ENCODE peak calls at places on chromosome 9, in five cellular contexts. One of them, this sample, is unnamed.

GRCh38 chr9:72431036-72431435 is 66.0 kb upstream of the ZFAND5 start:
- DNase-seq in activated CD4-positive, alpha-beta T cell treated with anti-CD3 and anti-CD28 coated beads, Interleukin-2, amount 50 U/mL, for 1 hour: no peak
- DNase-seq in stimulated activated CD8-positive, alpha-beta memory T cell treated with anti-CD3 and anti-CD28 coated beads, Interleukin-4, amount 100 ng/mL, for 24 hours: no peak
- DNase-seq in SK-MEL-5: no peak
- DNase-seq in amniotic stem cell: no peak
- DNase-seq in this sample: no peak

GRCh38 chr9:21252727-21253547 is 13.1 kb upstream of the IFNA14 start:
- DNase-seq in amniotic stem cell: no peak
- DNase-seq in activated CD4-positive, alpha-beta T cell treated with anti-CD3 and anti-CD28 coated beads, Interleukin-2, amount 50 U/mL, for 1 hour: no peak
- DNase-seq in stimulated activated CD8-positive, alpha-beta memory T cell treated with anti-CD3 and anti-CD28 coated beads, Interleukin-4, amount 100 ng/mL, for 24 hours: no peak
- DNase-seq in SK-MEL-5: peak; percentile 45
- DNase-seq in this sample: peak; percentile 22

GRCh38 chr9:38133595-38133994 is 64.6 kb upstream of the SHB start:
- DNase-seq in activated CD4-positive, alpha-beta T cell treated with anti-CD3 and anti-CD28 coated beads, Interleukin-2, amount 50 U/mL, for 1 hour: no peak
- DNase-seq in stimulated activated CD8-positive, alpha-beta memory T cell treated with anti-CD3 and anti-CD28 coated beads, Interleukin-4, amount 100 ng/mL, for 24 hours: no peak
- DNase-seq in amniotic stem cell: no peak
- DNase-seq in SK-MEL-5: no peak
- DNase-seq in this sample: no peak

GRCh38 chr9:133605446-133605845 is 3.7 kb downstream of the FAM163B start:
- DNase-seq in activated CD4-positive, alpha-beta T cell treated with anti-CD3 and anti-CD28 coated beads, Interleukin-2, amount 50 U/mL, for 1 hour: no peak
- DNase-seq in amniotic stem cell: no peak
- DNase-seq in SK-MEL-5: no peak
- DNase-seq in stimulated activated CD8-positive, alpha-beta memory T cell treated with anti-CD3 and anti-CD28 coated beads, Interleukin-4, amount 100 ng/mL, for 24 hours: no peak
- DNase-seq in this sample: no peak

GRCh38 chr9:137724114-137724445 is 105.3 kb downstream of the EHMT1 start:
- DNase-seq in amniotic stem cell: no peak
- DNase-seq in SK-MEL-5: no peak
- DNase-seq in activated CD4-positive, alpha-beta T cell treated with anti-CD3 and anti-CD28 coated beads, Interleukin-2, amount 50 U/mL, for 1 hour: no peak
- DNase-seq in stimulated activated CD8-positive, alpha-beta memory T cell treated with anti-CD3 and anti-CD28 coated beads, Interleukin-4, amount 100 ng/mL, for 24 hours: no peak
- DNase-seq in this sample: no peak

GRCh38 chr9:104815851-104816565 is 52.1 kb downstream of the NIPSNAP3B start:
- DNase-seq in amniotic stem cell: no peak
- DNase-seq in activated CD4-positive, alpha-beta T cell treated with anti-CD3 and anti-CD28 coated beads, Interleukin-2, amount 50 U/mL, for 1 hour: no peak
- DNase-seq in stimulated activated CD8-positive, alpha-beta memory T cell treated with anti-CD3 and anti-CD28 coated beads, Interleukin-4, amount 100 ng/mL, for 24 hours: no peak
- DNase-seq in SK-MEL-5: no peak
- DNase-seq in this sample: no peak

GRCh38 chr9:17613723-17614122 is 34.9 kb downstream of the SH3GL2 start:
- DNase-seq in SK-MEL-5: peak; percentile 4
- DNase-seq in activated CD4-positive, alpha-beta T cell treated with anti-CD3 and anti-CD28 coated beads, Interleukin-2, amount 50 U/mL, for 1 hour: no peak
- DNase-seq in amniotic stem cell: peak; percentile 69
- DNase-seq in stimulated activated CD8-positive, alpha-beta memory T cell treated with anti-CD3 and anti-CD28 coated beads, Interleukin-4, amount 100 ng/mL, for 24 hours: no peak
- DNase-seq in this sample: no peak

GRCh38 chr9:89425921-89426388 is 72.0 kb downstream of the SEMA4D start:
- DNase-seq in amniotic stem cell: no peak
- DNase-seq in stimulated activated CD8-positive, alpha-beta memory T cell treated with anti-CD3 and anti-CD28 coated beads, Interleukin-4, amount 100 ng/mL, for 24 hours: no peak
- DNase-seq in activated CD4-positive, alpha-beta T cell treated with anti-CD3 and anti-CD28 coated beads, Interleukin-2, amount 50 U/mL, for 1 hour: no peak
- DNase-seq in SK-MEL-5: no peak
- DNase-seq in this sample: no peak

GRCh38 chr9:127118597-127119318 is 3.7 kb downstream of the ANGPTL2 start:
- DNase-seq in activated CD4-positive, alpha-beta T cell treated with anti-CD3 and anti-CD28 coated beads, Interleukin-2, amount 50 U/mL, for 1 hour: no peak
- DNase-seq in SK-MEL-5: no peak
- DNase-seq in amniotic stem cell: no peak
- DNase-seq in stimulated activated CD8-positive, alpha-beta memory T cell treated with anti-CD3 and anti-CD28 coated beads, Interleukin-4, amount 100 ng/mL, for 24 hours: no peak
- DNase-seq in this sample: no peak

GRCh38 chr9:89046832-89047231 is 55.6 kb downstream of the S1PR3 start:
- DNase-seq in stimulated activated CD8-positive, alpha-beta memory T cell treated with anti-CD3 and anti-CD28 coated beads, Interleukin-4, amount 100 ng/mL, for 24 hours: no peak
- DNase-seq in activated CD4-positive, alpha-beta T cell treated with anti-CD3 and anti-CD28 coated beads, Interleukin-2, amount 50 U/mL, for 1 hour: no peak
- DNase-seq in amniotic stem cell: peak; percentile 10
- DNase-seq in SK-MEL-5: no peak
- DNase-seq in this sample: no peak

GRCh38 chr9:76688471-76689238 is 75.6 kb upstream of the PCA3 start:
- DNase-seq in SK-MEL-5: no peak
- DNase-seq in amniotic stem cell: no peak
- DNase-seq in stimulated activated CD8-positive, alpha-beta memory T cell treated with anti-CD3 and anti-CD28 coated beads, Interleukin-4, amount 100 ng/mL, for 24 hours: no peak
- DNase-seq in activated CD4-positive, alpha-beta T cell treated with anti-CD3 and anti-CD28 coated beads, Interleukin-2, amount 50 U/mL, for 1 hour: no peak
- DNase-seq in this sample: no peak

GRCh38 chr9:19049872-19050636 is 827 bp downstream of the RRAGA start:
- DNase-seq in activated CD4-positive, alpha-beta T cell treated with anti-CD3 and anti-CD28 coated beads, Interleukin-2, amount 50 U/mL, for 1 hour: no peak
- DNase-seq in stimulated activated CD8-positive, alpha-beta memory T cell treated with anti-CD3 and anti-CD28 coated beads, Interleukin-4, amount 100 ng/mL, for 24 hours: no peak
- DNase-seq in amniotic stem cell: no peak
- DNase-seq in SK-MEL-5: no peak
- DNase-seq in this sample: peak; percentile 21

GRCh38 chr9:36592801-36593583 is 20.3 kb downstream of the MELK start:
- DNase-seq in amniotic stem cell: no peak
- DNase-seq in stimulated activated CD8-positive, alpha-beta memory T cell treated with anti-CD3 and anti-CD28 coated beads, Interleukin-4, amount 100 ng/mL, for 24 hours: no peak
- DNase-seq in SK-MEL-5: no peak
- DNase-seq in activated CD4-positive, alpha-beta T cell treated with anti-CD3 and anti-CD28 coated beads, Interleukin-2, amount 50 U/mL, for 1 hour: no peak
- DNase-seq in this sample: no peak

GRCh38 chr9:113985968-113986585 is 92.0 kb downstream of the AMBP start:
- DNase-seq in SK-MEL-5: no peak
- DNase-seq in stimulated activated CD8-positive, alpha-beta memory T cell treated with anti-CD3 and anti-CD28 coated beads, Interleukin-4, amount 100 ng/mL, for 24 hours: no peak
- DNase-seq in activated CD4-positive, alpha-beta T cell treated with anti-CD3 and anti-CD28 coated beads, Interleukin-2, amount 50 U/mL, for 1 hour: no peak
- DNase-seq in amniotic stem cell: no peak
- DNase-seq in this sample: no peak

GRCh38 chr9:101543098-101543735 is 9.6 kb downstream of the RNF20 start:
- DNase-seq in amniotic stem cell: no peak
- DNase-seq in activated CD4-positive, alpha-beta T cell treated with anti-CD3 and anti-CD28 coated beads, Interleukin-2, amount 50 U/mL, for 1 hour: no peak
- DNase-seq in stimulated activated CD8-positive, alpha-beta memory T cell treated with anti-CD3 and anti-CD28 coated beads, Interleukin-4, amount 100 ng/mL, for 24 hours: no peak
- DNase-seq in SK-MEL-5: no peak
- DNase-seq in this sample: no peak

GRCh38 chr9:121620777-121621437 is 30.5 kb upstream of the DAB2IP start:
- DNase-seq in stimulated activated CD8-positive, alpha-beta memory T cell treated with anti-CD3 and anti-CD28 coated beads, Interleukin-4, amount 100 ng/mL, for 24 hours: no peak
- DNase-seq in activated CD4-positive, alpha-beta T cell treated with anti-CD3 and anti-CD28 coated beads, Interleukin-2, amount 50 U/mL, for 1 hour: no peak
- DNase-seq in SK-MEL-5: peak; percentile 67
- DNase-seq in amniotic stem cell: no peak
- DNase-seq in this sample: no peak

GRCh38 chr9:101966706-101967105 is 228.3 kb upstream of the GRIN3A start:
- DNase-seq in activated CD4-positive, alpha-beta T cell treated with anti-CD3 and anti-CD28 coated beads, Interleukin-2, amount 50 U/mL, for 1 hour: no peak
- DNase-seq in SK-MEL-5: no peak
- DNase-seq in amniotic stem cell: no peak
- DNase-seq in stimulated activated CD8-positive, alpha-beta memory T cell treated with anti-CD3 and anti-CD28 coated beads, Interleukin-4, amount 100 ng/mL, for 24 hours: no peak
- DNase-seq in this sample: no peak

GRCh38 chr9:108672475-108673065 is 183.2 kb downstream of the ACTL7B start:
- DNase-seq in activated CD4-positive, alpha-beta T cell treated with anti-CD3 and anti-CD28 coated beads, Interleukin-2, amount 50 U/mL, for 1 hour: no peak
- DNase-seq in amniotic stem cell: no peak
- DNase-seq in stimulated activated CD8-positive, alpha-beta memory T cell treated with anti-CD3 and anti-CD28 coated beads, Interleukin-4, amount 100 ng/mL, for 24 hours: no peak
- DNase-seq in SK-MEL-5: no peak
- DNase-seq in this sample: no peak

GRCh38 chr9:37902804-37903580 is 935 bp downstream of the SLC25A51 start:
- DNase-seq in activated CD4-positive, alpha-beta T cell treated with anti-CD3 and anti-CD28 coated beads, Interleukin-2, amount 50 U/mL, for 1 hour: no peak
- DNase-seq in SK-MEL-5: no peak
- DNase-seq in stimulated activated CD8-positive, alpha-beta memory T cell treated with anti-CD3 and anti-CD28 coated beads, Interleukin-4, amount 100 ng/mL, for 24 hours: no peak
- DNase-seq in amniotic stem cell: no peak
- DNase-seq in this sample: no peak

GRCh38 chr9:83140061-83140460 is 77.1 kb upstream of the RASEF start:
- DNase-seq in amniotic stem cell: no peak
- DNase-seq in stimulated activated CD8-positive, alpha-beta memory T cell treated with anti-CD3 and anti-CD28 coated beads, Interleukin-4, amount 100 ng/mL, for 24 hours: no peak
- DNase-seq in activated CD4-positive, alpha-beta T cell treated with anti-CD3 and anti-CD28 coated beads, Interleukin-2, amount 50 U/mL, for 1 hour: no peak
- DNase-seq in SK-MEL-5: no peak
- DNase-seq in this sample: no peak

GRCh38 chr9:130465383-130466096 is 20.8 kb downstream of the ASS1 start:
- DNase-seq in activated CD4-positive, alpha-beta T cell treated with anti-CD3 and anti-CD28 coated beads, Interleukin-2, amount 50 U/mL, for 1 hour: no peak
- DNase-seq in amniotic stem cell: no peak
- DNase-seq in SK-MEL-5: no peak
- DNase-seq in stimulated activated CD8-positive, alpha-beta memory T cell treated with anti-CD3 and anti-CD28 coated beads, Interleukin-4, amount 100 ng/mL, for 24 hours: no peak
- DNase-seq in this sample: no peak

GRCh38 chr9:136289651-136290507 is 14.0 kb downstream of the CCDC187 start:
- DNase-seq in amniotic stem cell: no peak
- DNase-seq in stimulated activated CD8-positive, alpha-beta memory T cell treated with anti-CD3 and anti-CD28 coated beads, Interleukin-4, amount 100 ng/mL, for 24 hours: no peak
- DNase-seq in activated CD4-positive, alpha-beta T cell treated with anti-CD3 and anti-CD28 coated beads, Interleukin-2, amount 50 U/mL, for 1 hour: no peak
- DNase-seq in SK-MEL-5: no peak
- DNase-seq in this sample: no peak

GRCh38 chr9:115106642-115107041 is 11.3 kb downstream of the TNC start:
- DNase-seq in stimulated activated CD8-positive, alpha-beta memory T cell treated with anti-CD3 and anti-CD28 coated beads, Interleukin-4, amount 100 ng/mL, for 24 hours: no peak
- DNase-seq in SK-MEL-5: peak; percentile 46
- DNase-seq in amniotic stem cell: no peak
- DNase-seq in activated CD4-positive, alpha-beta T cell treated with anti-CD3 and anti-CD28 coated beads, Interleukin-2, amount 50 U/mL, for 1 hour: no peak
- DNase-seq in this sample: no peak

GRCh38 chr9:37471942-37472679 is 6.9 kb upstream of the ZBTB5 start:
- DNase-seq in SK-MEL-5: peak; percentile 87
- DNase-seq in stimulated activated CD8-positive, alpha-beta memory T cell treated with anti-CD3 and anti-CD28 coated beads, Interleukin-4, amount 100 ng/mL, for 24 hours: no peak
- DNase-seq in activated CD4-positive, alpha-beta T cell treated with anti-CD3 and anti-CD28 coated beads, Interleukin-2, amount 50 U/mL, for 1 hour: no peak
- DNase-seq in amniotic stem cell: peak; percentile 63
- DNase-seq in this sample: no peak

GRCh38 chr9:16656432-16657169 is 213.9 kb downstream of the BNC2 start:
- DNase-seq in amniotic stem cell: no peak
- DNase-seq in stimulated activated CD8-positive, alpha-beta memory T cell treated with anti-CD3 and anti-CD28 coated beads, Interleukin-4, amount 100 ng/mL, for 24 hours: no peak
- DNase-seq in SK-MEL-5: no peak
- DNase-seq in activated CD4-positive, alpha-beta T cell treated with anti-CD3 and anti-CD28 coated beads, Interleukin-2, amount 50 U/mL, for 1 hour: no peak
- DNase-seq in this sample: no peak

GRCh38 chr9:114757984-114758383 is 47.9 kb downstream of the TNFSF15 start:
- DNase-seq in amniotic stem cell: no peak
- DNase-seq in activated CD4-positive, alpha-beta T cell treated with anti-CD3 and anti-CD28 coated beads, Interleukin-2, amount 50 U/mL, for 1 hour: no peak
- DNase-seq in SK-MEL-5: no peak
- DNase-seq in stimulated activated CD8-positive, alpha-beta memory T cell treated with anti-CD3 and anti-CD28 coated beads, Interleukin-4, amount 100 ng/mL, for 24 hours: no peak
- DNase-seq in this sample: no peak

GRCh38 chr9:97910273-97910844 is 11.9 kb downstream of the TRMO start:
- DNase-seq in stimulated activated CD8-positive, alpha-beta memory T cell treated with anti-CD3 and anti-CD28 coated beads, Interleukin-4, amount 100 ng/mL, for 24 hours: no peak
- DNase-seq in activated CD4-positive, alpha-beta T cell treated with anti-CD3 and anti-CD28 coated beads, Interleukin-2, amount 50 U/mL, for 1 hour: no peak
- DNase-seq in amniotic stem cell: no peak
- DNase-seq in SK-MEL-5: no peak
- DNase-seq in this sample: no peak

GRCh38 chr9:100309992-100310391 is 42.8 kb downstream of the TEX10 start:
- DNase-seq in SK-MEL-5: no peak
- DNase-seq in amniotic stem cell: no peak
- DNase-seq in stimulated activated CD8-positive, alpha-beta memory T cell treated with anti-CD3 and anti-CD28 coated beads, Interleukin-4, amount 100 ng/mL, for 24 hours: no peak
- DNase-seq in activated CD4-positive, alpha-beta T cell treated with anti-CD3 and anti-CD28 coated beads, Interleukin-2, amount 50 U/mL, for 1 hour: no peak
- DNase-seq in this sample: no peak

GRCh38 chr9:83199240-83199639 is 136.3 kb upstream of the RASEF start:
- DNase-seq in stimulated activated CD8-positive, alpha-beta memory T cell treated with anti-CD3 and anti-CD28 coated beads, Interleukin-4, amount 100 ng/mL, for 24 hours: no peak
- DNase-seq in SK-MEL-5: peak; percentile 82
- DNase-seq in amniotic stem cell: peak; percentile 2
- DNase-seq in activated CD4-positive, alpha-beta T cell treated with anti-CD3 and anti-CD28 coated beads, Interleukin-2, amount 50 U/mL, for 1 hour: no peak
- DNase-seq in this sample: no peak

GRCh38 chr9:121362813-121363585 is 7.1 kb downstream of the STOM start:
- DNase-seq in activated CD4-positive, alpha-beta T cell treated with anti-CD3 and anti-CD28 coated beads, Interleukin-2, amount 50 U/mL, for 1 hour: no peak
- DNase-seq in stimulated activated CD8-positive, alpha-beta memory T cell treated with anti-CD3 and anti-CD28 coated beads, Interleukin-4, amount 100 ng/mL, for 24 hours: no peak
- DNase-seq in amniotic stem cell: no peak
- DNase-seq in SK-MEL-5: peak; percentile 87
- DNase-seq in this sample: no peak

GRCh38 chr9:81787747-81788632 is 98.6 kb upstream of the TLE1 start:
- DNase-seq in activated CD4-positive, alpha-beta T cell treated with anti-CD3 and anti-CD28 coated beads, Interleukin-2, amount 50 U/mL, for 1 hour: no peak
- DNase-seq in amniotic stem cell: peak; percentile 80
- DNase-seq in stimulated activated CD8-positive, alpha-beta memory T cell treated with anti-CD3 and anti-CD28 coated beads, Interleukin-4, amount 100 ng/mL, for 24 hours: no peak
- DNase-seq in SK-MEL-5: no peak
- DNase-seq in this sample: no peak

GRCh38 chr9:136686794-136687711 is at the start of gene AGPAT2:
- DNase-seq in SK-MEL-5: peak; percentile 46
- DNase-seq in activated CD4-positive, alpha-beta T cell treated with anti-CD3 and anti-CD28 coated beads, Interleukin-2, amount 50 U/mL, for 1 hour: peak; percentile 58
- DNase-seq in amniotic stem cell: no peak
- DNase-seq in stimulated activated CD8-positive, alpha-beta memory T cell treated with anti-CD3 and anti-CD28 coated beads, Interleukin-4, amount 100 ng/mL, for 24 hours: peak; percentile 41
- DNase-seq in this sample: peak; percentile 38

GRCh38 chr9:137783521-137783920 is 94.1 kb upstream of the CACNA1B start:
- DNase-seq in activated CD4-positive, alpha-beta T cell treated with anti-CD3 and anti-CD28 coated beads, Interleukin-2, amount 50 U/mL, for 1 hour: no peak
- DNase-seq in amniotic stem cell: no peak
- DNase-seq in SK-MEL-5: no peak
- DNase-seq in stimulated activated CD8-positive, alpha-beta memory T cell treated with anti-CD3 and anti-CD28 coated beads, Interleukin-4, amount 100 ng/mL, for 24 hours: no peak
- DNase-seq in this sample: no peak

GRCh38 chr9:113690055-113690740 is 185.9 kb upstream of the ZNF618 start:
- DNase-seq in SK-MEL-5: no peak
- DNase-seq in stimulated activated CD8-positive, alpha-beta memory T cell treated with anti-CD3 and anti-CD28 coated beads, Interleukin-4, amount 100 ng/mL, for 24 hours: no peak
- DNase-seq in activated CD4-positive, alpha-beta T cell treated with anti-CD3 and anti-CD28 coated beads, Interleukin-2, amount 50 U/mL, for 1 hour: no peak
- DNase-seq in amniotic stem cell: no peak
- DNase-seq in this sample: no peak

GRCh38 chr9:69035438-69036316 is at the start of gene FXN:
- DNase-seq in SK-MEL-5: peak; percentile 79
- DNase-seq in activated CD4-positive, alpha-beta T cell treated with anti-CD3 and anti-CD28 coated beads, Interleukin-2, amount 50 U/mL, for 1 hour: peak; percentile 75
- DNase-seq in amniotic stem cell: no peak
- DNase-seq in stimulated activated CD8-positive, alpha-beta memory T cell treated with anti-CD3 and anti-CD28 coated beads, Interleukin-4, amount 100 ng/mL, for 24 hours: peak; percentile 79
- DNase-seq in this sample: peak; percentile 80

GRCh38 chr9:74521009-74521408 is 23.9 kb downstream of the RORB start:
- DNase-seq in SK-MEL-5: no peak
- DNase-seq in stimulated activated CD8-positive, alpha-beta memory T cell treated with anti-CD3 and anti-CD28 coated beads, Interleukin-4, amount 100 ng/mL, for 24 hours: no peak
- DNase-seq in amniotic stem cell: no peak
- DNase-seq in activated CD4-positive, alpha-beta T cell treated with anti-CD3 and anti-CD28 coated beads, Interleukin-2, amount 50 U/mL, for 1 hour: no peak
- DNase-seq in this sample: no peak

GRCh38 chr9:114291064-114291474 is 31.8 kb upstream of the ORM1 start:
- DNase-seq in activated CD4-positive, alpha-beta T cell treated with anti-CD3 and anti-CD28 coated beads, Interleukin-2, amount 50 U/mL, for 1 hour: peak; percentile 69
- DNase-seq in amniotic stem cell: peak; percentile 27
- DNase-seq in SK-MEL-5: peak; percentile 70
- DNase-seq in stimulated activated CD8-positive, alpha-beta memory T cell treated with anti-CD3 and anti-CD28 coated beads, Interleukin-4, amount 100 ng/mL, for 24 hours: peak; percentile 50
- DNase-seq in this sample: peak; percentile 56